ENCODE peak calls at places on chromosomes 12 and 14, in seven cellular contexts. Y, D, G, M, E, L and K are unnamed samples.

GRCh38 chr12:124123432-124124015 is 150.5 kb downstream of the ZNF664 start:
- DNase-seq in Y (no peak), D (no peak), G (no peak), M (no peak), E (no peak), L (no peak), K (no peak)

GRCh38 chr12:112752298-112752697 is 39.2 kb upstream of the RPH3A start:
- DNase-seq in Y (no peak), D (no peak), G (no peak), M (no peak), E (no peak), L (no peak), K (no peak)

GRCh38 chr12:40215977-40216376 is 8.8 kb upstream of the LRRK2 start:
- DNase-seq in Y (peak), D (peak), G (no peak), M (peak), E (no peak), L (no peak), K (no peak)

GRCh38 chr14:65170768-65171251 is 68.5 kb upstream of the MAX start:
- DNase-seq in Y (peak), D (peak), G (no peak), M (peak), E (no peak), L (no peak), K (no peak)

GRCh38 chr12:130832561-130833209 is 6.4 kb downstream of the STX2 start:
- DNase-seq in Y (peak), D (peak), G (no peak), M (peak), E (no peak), L (peak), K (peak)

GRCh38 chr12:24378548-24379011 is 429.1 kb upstream of the SOX5 start:
- DNase-seq in Y (no peak), D (no peak), G (no peak), M (no peak), E (no peak), L (no peak), K (no peak)

GRCh38 chr14:28299227-28299626 is 467.4 kb upstream of the FOXG1 start:
- DNase-seq in Y (no peak), D (no peak), G (no peak), M (no peak), E (no peak), L (no peak), K (no peak)

GRCh38 chr12:32080435-32080834 is 26.2 kb upstream of the BICD1 start:
- DNase-seq in Y (no peak), D (no peak), G (no peak), M (no peak), E (no peak), L (no peak), K (no peak)

GRCh38 chr12:132393245-132393795 is 63.9 kb upstream of the GALNT9 start:
- DNase-seq in Y (no peak), D (no peak), G (no peak), M (no peak), E (no peak), L (no peak), K (no peak)

GRCh38 chr14:75277000-75277795 is 1.4 kb upstream of the FOS start:
- DNase-seq in Y (peak), D (peak), G (peak), M (peak), E (no peak), L (peak), K (peak)

GRCh38 chr12:31603546-31604009 is 12.6 kb upstream of the DENND5B start:
- DNase-seq in Y (no peak), D (no peak), G (peak), M (no peak), E (no peak), L (no peak), K (no peak)

GRCh38 chr14:66746316-66747006 is 238.5 kb downstream of the GPHN start:
- DNase-seq in Y (peak), D (peak), G (peak), M (peak), E (peak), L (no peak), K (peak)
- TF ChIP-seq CTCF in Y (peak), D (peak), G (peak), M (peak), E (peak), L (peak), K (peak)

DNA sequence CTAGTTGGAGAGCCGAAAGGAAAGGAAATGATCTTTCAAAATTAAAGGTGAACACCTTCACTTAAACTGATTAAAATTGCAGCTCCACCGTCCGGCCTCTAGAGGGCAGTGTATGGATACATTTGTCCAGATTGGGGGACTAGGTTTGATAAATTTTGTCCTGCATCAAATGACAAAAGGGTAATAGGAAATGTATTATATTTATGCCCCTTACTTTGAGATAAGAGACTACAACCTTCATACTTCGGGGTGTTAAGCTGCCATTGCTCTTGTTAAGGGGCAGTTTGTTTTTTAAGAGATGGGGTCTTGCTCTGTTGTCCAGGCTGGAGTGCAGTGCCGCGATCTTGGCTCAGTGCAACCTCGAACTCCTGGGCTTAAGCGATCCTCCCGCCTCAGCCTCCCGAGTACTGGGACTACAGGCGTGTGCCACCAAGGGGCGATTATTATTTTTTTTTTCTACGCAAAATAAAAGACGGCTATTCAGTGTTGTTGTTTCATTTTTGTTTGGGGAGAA is 818 bp upstream of the SUOX start:
- DNase-seq in Y (peak), D (peak), G (peak), M (peak), E (peak), L (no peak), K (no peak)
- H3K4me3 ChIP-seq in Y (peak), D (peak), G (peak), M (peak), E (peak), L (peak), K (peak)

GRCh38 chr14:78154827-78155226 is 15.3 kb upstream of the NRXN3 start:
- DNase-seq in Y (no peak), D (no peak), G (no peak), M (no peak), E (no peak), L (no peak), K (no peak)
- TF ChIP-seq CTCF in Y (peak), D (no peak), G (no peak), M (no peak), E (peak), L (no peak), K (no peak)

GRCh38 chr14:32756775-32757174 is 181.9 kb upstream of the NPAS3 start:
- DNase-seq in Y (no peak), D (no peak), G (no peak), M (no peak), E (no peak), L (no peak), K (no peak)
- H3K4me3 ChIP-seq in Y (no peak), D (no peak), G (no peak), M (no peak), E (no peak), L (no peak), K (no peak)

GRCh38 chr12:48389409-48389808 is 38.7 kb upstream of the ZNF641 start:
- DNase-seq in Y (no peak), D (no peak), G (no peak), M (no peak), E (no peak), L (no peak), K (no peak)
- TF ChIP-seq CTCF in Y (no peak), D (no peak), G (no peak), M (no peak), E (no peak), L (no peak), K (no peak)

GRCh38 chr14:71753976-71754375 is 178.3 kb upstream of the RGS6 start:
- DNase-seq in Y (no peak), D (no peak), G (no peak), M (no peak), E (no peak), L (no peak), K (no peak)

GRCh38 chr14:71754422-71755095 is 177.7 kb upstream of the RGS6 start:
- DNase-seq in Y (no peak), D (no peak), G (no peak), M (no peak), E (no peak), L (no peak), K (no peak)

GRCh38 chr14:71752111-71752738 is 180.0 kb upstream of the RGS6 start:
- DNase-seq in Y (no peak), D (no peak), G (no peak), M (no peak), E (no peak), L (no peak), K (no peak)

GRCh38 chr14:71751264-71751663 is 181.0 kb upstream of the RGS6 start:
- DNase-seq in Y (no peak), D (no peak), G (no peak), M (no peak), E (no peak), L (no peak), K (no peak)

DNA sequence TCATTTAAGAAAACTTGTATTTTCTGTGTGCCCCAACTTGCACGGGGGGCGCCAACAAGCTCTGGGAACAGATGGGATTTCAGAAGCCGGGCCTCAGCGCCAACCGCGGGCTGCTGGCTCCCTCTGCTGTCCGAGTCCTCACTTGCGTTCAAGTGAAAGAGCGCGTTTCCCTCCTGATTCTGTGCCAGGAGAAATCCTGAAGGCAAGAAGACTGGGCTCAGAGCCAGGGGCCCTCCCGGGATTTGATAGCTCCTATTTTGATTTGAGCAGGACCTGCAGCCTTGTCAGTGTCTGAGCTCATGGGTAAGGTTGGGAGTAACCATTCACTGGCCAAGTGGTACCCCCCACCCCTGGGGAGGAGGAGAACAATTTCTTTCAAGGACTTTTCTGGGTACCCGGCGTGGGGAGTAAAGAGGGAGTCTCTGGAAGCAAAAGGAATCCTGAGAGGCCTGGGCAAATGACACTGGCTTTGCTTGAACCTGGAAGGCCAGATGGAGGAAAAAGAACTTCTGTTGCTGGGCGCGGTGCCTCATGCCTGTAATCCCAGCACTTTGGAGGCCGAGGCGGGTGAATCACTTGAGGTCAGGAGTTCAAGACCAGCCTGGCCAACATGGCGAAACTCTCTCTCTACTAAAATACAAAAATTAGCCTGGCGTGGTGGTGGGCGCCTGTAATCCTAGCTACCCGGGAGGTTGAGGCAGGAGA is 179.0 kb upstream of the RGS6 start:
- DNase-seq in Y (peak), D (peak), G (peak), M (peak), E (peak), L (peak), K (peak)
- H3K4me3 ChIP-seq in Y (no peak), D (peak), G (no peak), M (peak), E (no peak), L (no peak), K (peak)

GRCh38 chr12:818733-819132 is 66.4 kb downstream of the WNK1 start:
- DNase-seq in Y (peak), D (peak), G (no peak), M (no peak), E (no peak), L (no peak), K (no peak)
- TF ChIP-seq CTCF in Y (no peak), D (no peak), G (no peak), M (peak), E (no peak), L (peak), K (no peak)

GRCh38 chr12:52513736-52514135 is 6.5 kb downstream of the KRT5 start:
- DNase-seq in Y (peak), D (peak), G (no peak), M (no peak), E (no peak), L (no peak), K (no peak)
- H3K4me3 ChIP-seq in Y (no peak), D (no peak), G (no peak), M (no peak), E (no peak), L (no peak), K (no peak)